ENCODE peak calls at places on chromosomes 12 and 14, in seven cellular contexts. E is adrenal gland; S is CD8-positive, alpha-beta T cell; W is psoas muscle; T is HepG2; A is fibroblast of lung; N is CD8-positive, alpha-beta memory T cell. O is an unnamed sample.

GRCh38 chr12:69266045-69266635 is 26.8 kb downstream of the CPSF6 start:
- DNase-seq in E (no peak), S (no peak), W (no peak), T (no peak), A (peak; percentile 79), N (no peak), O (no peak)

GRCh38 chr14:103543721-103544626 is 15.0 kb downstream of the TRMT61A start:
- DNase-seq in E (no peak), S (no peak), W (peak; percentile 75), T (no peak), A (no peak), N (no peak), O (peak; percentile 72)

GRCh38 chr14:53793790-53794560 is 162.7 kb downstream of the BMP4 start:
- DNase-seq in E (no peak), S (no peak), W (peak; percentile 58), T (peak; percentile 40), A (peak; percentile 49), N (no peak), O (no peak)

GRCh38 chr12:38898001-38898684 is 7.2 kb downstream of the CPNE8 start:
- DNase-seq in E (no peak), S (no peak), W (no peak), T (no peak), A (no peak), N (no peak), O (no peak)

GRCh38 chr12:56078931-56079728 is 835 bp upstream of the ERBB3 start:
- DNase-seq in E (peak; percentile 94), S (peak; percentile 35), W (peak; percentile 90), T (peak; percentile 81), A (peak; percentile 84), N (peak; percentile 48), O (peak; percentile 89)

GRCh38 chr12:84701966-84702365 is 210.6 kb downstream of the SLC6A15 start:
- DNase-seq in E (no peak), S (no peak), W (no peak), T (no peak), A (peak; percentile 16), N (no peak), O (no peak)

GRCh38 chr14:61498811-61499210 is 177.4 kb downstream of the PRKCH start:
- DNase-seq in E (no peak), S (no peak), W (no peak), T (no peak), A (peak; percentile 80), N (no peak), O (no peak)

GRCh38 chr12:84723988-84724387 is 188.6 kb downstream of the SLC6A15 start:
- DNase-seq in E (no peak), S (no peak), W (no peak), T (no peak), A (no peak), N (no peak), O (no peak)

GRCh38 chr12:14795028-14795448 is 8.2 kb downstream of the WBP11 start:
- DNase-seq in E (no peak), S (no peak), W (no peak), T (no peak), A (peak; percentile 88), N (no peak), O (no peak)

GRCh38 chr14:52015411-52016030 is 26.2 kb downstream of the RTRAF start:
- DNase-seq in E (peak; percentile 44), S (no peak), W (no peak), T (peak; percentile 8), A (no peak), N (no peak), O (no peak)

GRCh38 chr12:26719852-26720251 is 113.1 kb downstream of the ITPR2 start:
- DNase-seq in E (no peak), S (no peak), W (no peak), T (no peak), A (no peak), N (no peak), O (no peak)

GRCh38 chr12:126033746-126034145 is 968.5 kb downstream of the AACS start:
- DNase-seq in E (no peak), S (no peak), W (no peak), T (peak; percentile 58), A (no peak), N (no peak), O (no peak)

GRCh38 chr14:99803803-99804202 is 10.6 kb downstream of the EML1 start:
- DNase-seq in E (no peak), S (no peak), W (no peak), T (no peak), A (no peak), N (no peak), O (no peak)

GRCh38 chr12:98440165-98440581 is 75.2 kb upstream of the TMPO start:
- DNase-seq in E (peak; percentile 75), S (no peak), W (peak; percentile 64), T (no peak), A (peak; percentile 94), N (no peak), O (no peak)

GRCh38 chr12:32702470-32702869 is 23.4 kb downstream of the DNM1L start:
- DNase-seq in E (no peak), S (no peak), W (no peak), T (no peak), A (no peak), N (no peak), O (no peak)

GRCh38 chr12:12482959-12483358 is 79.7 kb downstream of the DUSP16 start:
- DNase-seq in E (no peak), S (no peak), W (no peak), T (no peak), A (no peak), N (no peak), O (no peak)

GRCh38 chr14:60884134-60884533 is 96.7 kb downstream of the TRMT5 start:
- DNase-seq in E (no peak), S (no peak), W (no peak), T (no peak), A (no peak), N (no peak), O (no peak)

GRCh38 chr14:32078030-32078793 is 1.1 kb downstream of the ARHGAP5 start:
- DNase-seq in E (no peak), S (no peak), W (no peak), T (peak; percentile 70), A (peak; percentile 55), N (no peak), O (no peak)

GRCh38 chr14:23129759-23130316 is 10.8 kb upstream of the CEBPE start:
- DNase-seq in E (no peak), S (no peak), W (no peak), T (no peak), A (no peak), N (no peak), O (peak; percentile 15)

GRCh38 chr14:50082308-50082742 is 34.0 kb downstream of the VCPKMT start:
- DNase-seq in E (no peak), S (no peak), W (no peak), T (no peak), A (no peak), N (peak; percentile 81), O (no peak)

GRCh38 chr14:100279133-100279532 is 27.1 kb downstream of the SLC25A29 start:
- DNase-seq in E (no peak), S (no peak), W (no peak), T (peak; percentile 65), A (no peak), N (no peak), O (no peak)

GRCh38 chr12:24838531-24838950 is 110.4 kb downstream of the BCAT1 start:
- DNase-seq in E (peak; percentile 31), S (no peak), W (no peak), T (no peak), A (peak; percentile 98), N (no peak), O (no peak)
- H3K27ac ChIP-seq in E (peak overlapping the region; percentile 37), S (no peak overlapping the region), W (no peak overlapping the region), T (no peak overlapping the region), A (no peak overlapping the region), N (no peak overlapping the region), O (no peak overlapping the region)

DNA sequence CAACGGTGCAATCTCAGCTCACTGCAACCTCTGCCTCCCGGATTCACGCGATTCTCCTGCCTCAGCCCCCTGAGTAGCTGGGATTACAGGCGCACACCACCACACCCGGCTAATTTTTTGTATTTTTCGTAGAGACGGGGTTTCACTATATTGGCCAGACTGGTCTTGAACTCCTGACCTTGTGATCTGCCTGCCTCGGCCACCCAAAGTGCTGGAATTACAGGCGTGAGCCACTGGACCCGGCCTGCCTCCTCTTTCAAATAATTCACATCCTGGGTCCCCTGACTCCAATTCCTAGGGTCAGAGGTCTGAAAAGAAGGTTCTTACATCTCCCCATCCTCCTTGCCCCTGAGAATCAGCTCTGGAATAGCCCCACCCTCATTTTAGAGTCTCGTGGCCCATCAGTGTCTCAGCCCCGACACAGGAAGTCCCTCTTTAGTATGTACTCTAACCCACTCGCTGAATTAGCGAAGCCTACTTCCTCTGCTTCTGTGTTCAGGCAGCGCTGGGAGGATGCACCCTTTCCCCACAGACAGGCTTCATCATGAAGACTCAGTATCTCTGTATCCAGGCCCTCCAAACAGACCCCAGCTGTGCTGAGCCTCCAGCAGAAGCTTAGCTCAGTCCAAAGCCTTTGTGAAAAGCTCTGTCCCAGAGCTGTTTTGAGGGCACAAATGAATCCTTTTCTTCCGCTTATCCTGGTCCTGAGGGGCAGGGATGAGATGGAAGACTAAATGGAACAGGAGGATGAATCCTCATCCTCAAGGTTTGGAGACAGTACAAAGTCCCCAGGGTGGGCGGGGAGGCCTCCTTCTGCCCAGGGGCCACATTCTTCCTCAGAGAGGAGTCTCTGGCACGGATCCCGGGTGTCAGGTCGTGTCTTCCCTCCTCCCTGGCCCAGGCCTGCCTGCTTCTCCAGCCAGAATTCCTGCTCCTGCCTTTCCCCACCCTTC is 3.5 kb downstream of the LPAR5 start:
- DNase-seq in E (no peak), S (peak; percentile 46), W (peak; percentile 40), T (no peak), A (no peak), N (peak; percentile 69), O (peak; percentile 86)
- H3K27ac ChIP-seq in E (peak overlapping the region; percentile 56), S (peak overlapping the region; percentile 60), W (no peak overlapping the region), T (no peak overlapping the region), A (no peak overlapping the region), N (peak overlapping the region; percentile 60), O (peak overlapping the region; percentile 87)

GRCh38 chr12:93805736-93806141 is 128.6 kb downstream of the CRADD start:
- DNase-seq in E (no peak), S (no peak), W (no peak), T (no peak), A (no peak), N (no peak), O (no peak)
- H3K27ac ChIP-seq in E (no peak overlapping the region), S (no peak overlapping the region), W (no peak overlapping the region), T (no peak overlapping the region), A (no peak overlapping the region), N (no peak overlapping the region), O (no peak overlapping the region)

DNA sequence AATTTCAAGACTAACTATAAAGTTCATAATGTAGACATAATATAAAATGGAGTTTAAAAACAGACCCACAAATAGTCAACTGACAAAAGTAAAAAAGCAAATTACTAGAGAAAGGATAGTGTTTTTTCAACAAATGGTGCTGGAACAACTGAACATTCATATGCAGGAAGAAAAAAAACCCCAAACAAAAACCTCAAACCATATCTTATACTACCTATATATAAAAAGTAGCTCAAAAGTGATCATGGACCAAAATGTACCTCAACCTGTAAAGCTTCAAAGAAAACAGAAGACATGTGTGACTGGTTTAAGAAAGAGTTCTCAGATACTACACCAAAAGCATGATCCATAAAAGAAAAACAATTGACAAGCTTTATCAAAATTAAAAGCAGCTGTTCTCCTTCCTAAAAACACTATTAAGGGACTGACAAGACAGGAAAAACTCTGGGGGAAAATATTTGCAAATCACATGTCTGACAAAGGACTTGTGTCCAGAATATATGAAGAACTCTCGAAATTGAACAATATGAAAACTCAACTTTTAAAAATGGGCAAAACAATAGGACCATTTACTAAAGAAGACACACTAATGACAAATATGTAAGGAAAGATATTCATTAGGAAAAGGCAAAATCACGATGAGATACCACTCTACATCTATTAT is 22.7 kb upstream of the ARID4A start:
- DNase-seq in E (no peak), S (no peak), W (no peak), T (no peak), A (no peak), N (peak; percentile 16), O (no peak)
- H3K27ac ChIP-seq in E (no peak overlapping the region), S (no peak overlapping the region), W (no peak overlapping the region), T (peak overlapping the region; percentile 36), A (no peak overlapping the region), N (no peak overlapping the region), O (peak overlapping the region; percentile 2)